ENCODE peak calls at places on chromosomes 2 and 18, in eight cellular contexts. C is SK-N-SH, Y is Panc1, L is K562, R is HCT116, O is HepG2, K is GM12878, Q is HL-60. E is an unnamed sample.

GRCh38 chr2:138147796-138148195 is 183.5 kb downstream of the HNMT start:
- DNase-seq in L (no peak), O (no peak), R (no peak), Q (no peak), C (no peak), K (no peak), Y (no peak), E (no peak)

GRCh38 chr2:230738391-230738811 is 25.8 kb downstream of the CAB39 start:
- DNase-seq in Y (no peak), L (no peak), K (no peak), C (no peak), R (no peak), O (peak), Q (no peak), E (no peak)

GRCh38 chr2:88711331-88711730 is 19.9 kb downstream of the RPIA start:
- DNase-seq in L (no peak), R (no peak), O (no peak), Y (no peak), K (no peak), Q (no peak), C (no peak), E (no peak)

GRCh38 chr2:72896446-72896845 is 9.2 kb downstream of the SPR start:
- DNase-seq in K (no peak), Q (no peak), R (no peak), L (no peak), C (no peak), O (no peak), Y (no peak), E (no peak)

GRCh38 chr2:215870088-215870490 is 143.3 kb downstream of the MREG start:
- DNase-seq in K (no peak), C (no peak), L (no peak), O (no peak), Y (no peak), Q (no peak), R (peak), E (no peak)

GRCh38 chr2:96325884-96326255 is 753 bp downstream of the ITPRIPL1 start:
- DNase-seq in O (no peak), L (no peak), R (no peak), Q (no peak), C (peak), K (no peak), Y (no peak), E (no peak)

GRCh38 chr2:215601990-215602721 is 166.3 kb upstream of the FN1 start:
- DNase-seq in L (no peak), O (no peak), K (no peak), C (no peak), Q (no peak), R (no peak), Y (no peak), E (no peak)

GRCh38 chr2:117956036-117956791 is 57.7 kb downstream of the CCDC93 start:
- DNase-seq in O (no peak), L (no peak), R (no peak), C (no peak), K (no peak), Q (no peak), Y (no peak), E (peak)

GRCh38 chr2:190911813-190912212 is 31.2 kb downstream of the GLS start:
- DNase-seq in Y (no peak), Q (no peak), L (no peak), C (no peak), O (no peak), R (no peak), K (peak), E (no peak)

GRCh38 chr2:231795525-231796327 is 9.5 kb downstream of the COPS7B start:
- DNase-seq in C (peak), L (no peak), Y (peak), Q (peak), K (no peak), R (peak), O (peak), E (peak)

GRCh38 chr2:120935339-120936313 is 200.0 kb downstream of the GLI2 start:
- DNase-seq in K (no peak), R (no peak), Q (no peak), L (no peak), C (no peak), Y (no peak), O (peak), E (no peak)

GRCh38 chr2:170421175-170421687 is 243.3 kb downstream of the MYO3B start:
- DNase-seq in Q (no peak), O (no peak), K (no peak), L (no peak), Y (no peak), C (no peak), R (no peak), E (no peak)

DNA sequence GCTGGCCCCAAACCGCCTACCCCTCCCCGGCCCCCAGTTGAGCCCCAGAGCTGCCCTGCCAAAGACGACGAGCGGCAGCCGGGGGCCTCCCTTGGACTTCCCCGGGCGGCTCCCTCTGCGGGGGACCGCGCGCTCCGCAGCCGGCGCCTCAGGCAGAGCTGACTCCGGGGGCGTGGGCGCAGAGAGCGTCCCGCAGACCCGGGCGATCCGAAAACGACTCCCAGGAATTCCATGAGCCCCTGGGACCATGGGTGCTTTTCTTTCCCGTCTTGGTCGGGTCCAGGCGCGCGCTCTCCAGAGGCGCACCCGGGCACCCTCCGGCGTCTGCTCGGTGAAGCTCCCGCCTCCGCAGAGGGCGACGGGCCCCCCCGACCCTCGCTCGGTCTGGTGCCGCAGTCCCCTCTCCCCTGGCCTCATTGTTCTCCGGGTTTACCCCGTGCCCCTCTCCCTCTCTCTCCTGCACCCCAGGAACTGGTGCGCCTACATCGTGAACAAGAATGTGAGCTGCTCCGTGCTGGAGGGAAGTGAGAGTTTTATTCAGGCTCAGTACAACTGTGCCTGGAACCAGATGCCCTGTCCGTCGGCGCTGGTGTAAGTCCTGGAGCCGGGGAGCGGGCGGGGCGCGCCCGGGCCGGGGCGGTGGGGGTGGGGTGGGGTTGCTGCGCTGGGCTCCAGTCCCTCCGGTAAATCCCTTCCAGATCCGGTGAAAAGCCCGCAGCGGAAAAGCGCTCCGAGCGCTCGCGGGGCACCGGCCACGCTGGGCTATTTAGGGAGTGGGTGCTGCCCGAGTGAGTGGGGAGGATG is 737 bp downstream of the EMILIN2 start:
- DNase-seq in K (no peak), Y (no peak), Q (peak), L (peak), C (peak), R (no peak), O (no peak), E (peak)
- TF ChIP-seq REST in K (no peak), Y (no peak), Q (no peak), L (no peak), C (no peak), R (no peak), O (no peak), E (no peak)

DNA sequence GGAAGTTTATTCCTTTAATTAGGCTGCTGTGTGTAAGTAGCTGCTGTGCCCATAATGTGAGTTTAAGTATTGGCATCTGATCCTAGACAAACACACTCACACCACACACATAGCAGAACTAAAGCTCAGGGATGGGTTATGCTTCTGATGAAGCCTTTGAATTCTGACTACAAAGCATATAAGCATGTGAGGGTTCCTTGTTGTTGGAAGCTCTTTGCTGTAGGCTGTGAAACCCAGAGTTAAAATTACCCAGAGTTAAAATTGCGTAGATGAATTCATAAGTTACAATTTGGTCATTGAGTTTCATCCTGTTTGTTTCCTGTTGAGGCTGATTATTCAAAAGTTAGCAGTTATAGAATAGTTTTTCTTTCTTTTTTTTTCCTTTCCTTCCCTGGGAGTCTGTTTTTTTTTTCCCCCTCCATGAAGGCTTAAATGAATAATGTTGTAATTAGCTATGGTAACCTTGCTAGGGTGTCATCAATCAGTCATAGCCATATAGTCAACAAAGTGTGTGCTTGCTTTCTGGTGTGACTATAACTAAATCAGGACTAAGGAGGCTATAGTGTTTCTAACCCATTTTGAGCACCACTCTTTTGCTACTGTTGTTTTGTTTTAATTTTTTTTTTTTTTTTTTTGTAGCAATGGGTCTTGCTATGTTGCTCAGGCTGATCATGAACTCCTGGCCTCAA is 426.1 kb downstream of the PARD3B start:
- DNase-seq in O (no peak), L (no peak), Q (no peak), K (no peak), Y (no peak), R (no peak), C (no peak), E (no peak)
- TF ChIP-seq CTCF in O (no peak), L (no peak), Q (no peak), K (no peak), Y (no peak), R (no peak), C (no peak), E (no peak)

DNA sequence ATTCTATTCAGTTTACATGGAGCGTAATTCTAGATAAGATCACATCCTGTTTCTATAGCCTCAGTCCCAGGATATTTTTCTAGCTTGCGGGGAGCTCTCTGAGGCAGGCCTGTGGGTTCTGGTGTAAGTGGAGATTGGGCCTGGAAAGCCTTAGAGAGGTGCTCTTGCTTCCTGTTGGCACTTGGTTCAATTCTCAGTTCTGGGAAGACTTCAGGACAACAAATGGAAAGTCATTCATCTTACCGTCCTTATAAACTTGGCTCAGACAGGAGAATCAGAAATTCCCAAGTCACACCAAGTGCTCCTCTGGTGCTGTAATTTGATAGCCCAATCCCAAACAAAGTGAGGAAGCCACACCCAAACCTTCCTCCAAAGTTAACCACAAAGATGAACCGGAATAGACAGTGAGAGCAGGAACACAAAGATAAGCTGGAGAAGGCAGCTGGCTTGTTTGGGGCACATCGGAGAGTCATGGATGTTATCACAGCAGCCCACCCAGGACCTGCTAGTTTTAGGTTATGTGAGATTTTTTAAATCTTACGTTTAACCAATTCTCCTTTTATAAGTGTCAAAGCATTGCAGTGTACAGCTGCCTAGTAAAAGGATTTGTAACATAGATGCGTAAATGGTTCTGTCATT is 144.3 kb upstream of the MAP3K20 start:
- DNase-seq in Y (no peak), R (no peak), Q (no peak), K (no peak), L (peak), C (peak), O (no peak), E (peak)
- TF ChIP-seq POLR2AphosphoS5 in Y (no peak), R (no peak), Q (no peak), K (no peak), L (no peak), C (no peak), O (no peak), E (no peak)

DNA sequence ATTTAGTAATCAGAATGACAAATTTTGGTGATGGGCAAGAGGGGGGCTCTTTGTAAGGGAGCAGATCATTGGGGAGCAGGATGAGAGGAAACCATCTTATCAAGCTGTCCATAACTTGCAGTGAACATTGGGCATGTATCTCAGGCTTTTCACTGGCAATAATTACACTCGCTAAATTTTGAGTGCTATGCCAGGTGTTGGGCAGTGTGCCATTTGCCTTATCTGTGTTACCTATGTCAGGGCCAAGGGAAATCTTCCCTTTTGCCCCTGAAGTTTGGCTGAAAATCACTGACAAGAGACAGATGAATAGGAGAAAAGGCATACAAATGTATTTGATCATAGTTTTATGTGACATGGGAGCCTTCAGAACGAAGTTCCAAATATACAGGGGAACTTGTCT is 39.0 kb downstream of the NOSTRIN start:
- DNase-seq in Y (no peak), L (no peak), R (no peak), C (no peak), O (no peak), Q (no peak), K (no peak), E (no peak)
- TF ChIP-seq REST in Y (no peak), L (no peak), R (no peak), C (no peak), O (no peak), Q (no peak), K (no peak), E (no peak)

DNA sequence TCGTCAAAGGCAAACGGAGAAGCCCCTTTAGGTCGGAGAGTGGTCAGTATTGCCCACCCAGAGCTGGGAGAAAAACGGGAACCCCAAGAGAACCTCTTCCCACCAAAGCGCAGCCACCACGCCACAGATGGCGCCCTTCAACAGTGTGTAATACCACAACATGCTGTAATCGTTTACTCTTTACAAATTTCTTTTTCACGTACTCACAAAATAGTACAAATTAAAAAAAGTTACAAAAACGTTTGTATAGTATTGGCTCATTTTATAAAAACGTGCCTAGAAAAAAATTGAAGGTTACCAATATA is 811 bp upstream of the NFE2L2 start:
- DNase-seq in K (no peak), O (no peak), L (no peak), C (no peak), R (no peak), Q (no peak), Y (no peak), E (peak)
- TF ChIP-seq CTCF in K (peak), O (peak), L (peak), C (peak), R (no peak), Q (no peak), Y (peak), E (peak)

DNA sequence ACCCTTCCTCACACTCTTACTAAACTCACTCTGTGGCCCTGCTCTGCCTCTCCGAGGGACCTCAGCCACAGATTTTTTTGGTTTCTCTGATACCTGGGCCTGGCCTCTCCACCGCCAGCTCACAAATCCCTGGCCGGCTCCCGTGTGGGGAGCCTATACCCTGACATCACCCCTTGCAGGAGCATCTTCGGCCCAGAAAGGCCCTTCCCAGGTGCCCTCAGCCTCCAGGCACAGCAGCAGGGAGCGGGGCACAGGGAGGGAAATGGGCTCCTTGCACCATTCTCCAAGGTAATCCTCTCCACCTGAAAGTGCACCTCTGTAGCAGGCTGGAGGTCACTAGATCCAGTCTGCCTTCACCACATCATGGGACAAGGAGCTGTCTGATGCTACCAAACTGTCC is 43.2 kb downstream of the CRACDL start:
- DNase-seq in O (no peak), L (no peak), R (no peak), C (no peak), Q (no peak), Y (no peak), K (no peak), E (no peak)
- TF ChIP-seq POLR2AphosphoS5 in O (no peak), L (no peak), R (no peak), C (no peak), Q (no peak), Y (no peak), K (no peak), E (no peak)

GRCh38 chr2:75310915-75311314 is 111.6 kb upstream of the TACR1 start:
- DNase-seq in O (no peak), Y (no peak), C (no peak), R (no peak), L (no peak), Q (no peak), K (no peak), E (no peak)

GRCh38 chr2:75315436-75315835 is 116.1 kb upstream of the TACR1 start:
- DNase-seq in L (no peak), Q (no peak), R (no peak), C (no peak), O (no peak), Y (no peak), K (no peak), E (no peak)

GRCh38 chr2:75311521-75311920 is 112.2 kb upstream of the TACR1 start:
- DNase-seq in L (no peak), Q (no peak), Y (no peak), K (no peak), C (no peak), R (no peak), O (no peak), E (no peak)

GRCh38 chr2:75309596-75310290 is 110.4 kb upstream of the TACR1 start:
- DNase-seq in R (no peak), O (no peak), K (no peak), Y (no peak), C (no peak), L (no peak), Q (no peak), E (no peak)

GRCh38 chr2:75311993-75312392 is 112.7 kb upstream of the TACR1 start:
- DNase-seq in C (peak), R (peak), Q (no peak), Y (peak), O (peak), K (peak), L (peak), E (peak)
- TF ChIP-seq REST in C (no peak), R (no peak), Q (no peak), Y (no peak), O (no peak), K (no peak), L (no peak), E (no peak)

E was measured in GM23338.